ENCODE peak calls at places on chromosomes 2 and 18, in four cellular contexts. P, D, W and S are unnamed samples.

GRCh38 chr2:217916504-217917254 is 86.1 kb downstream of the TNS1 start:
- DNase-seq in P (no peak), W (no peak), D (no peak), S (no peak)

GRCh38 chr2:170260188-170260587 is 82.2 kb downstream of the MYO3B start:
- DNase-seq in D (no peak), W (no peak), P (no peak), S (no peak)

GRCh38 chr18:45954070-45954712 is 12.9 kb downstream of the EPG5 start:
- DNase-seq in D (no peak), P (no peak), W (no peak), S (no peak)

GRCh38 chr2:71545572-71546274 is 92.4 kb downstream of the DYSF start:
- DNase-seq in W (no peak), D (peak), P (peak), S (peak)

GRCh38 chr2:1799174-1799573 is 54.9 kb upstream of the PXDN start:
- DNase-seq in D (no peak), P (no peak), W (no peak), S (no peak)

GRCh38 chr2:233179848-233180368 is 71.6 kb upstream of the ATG16L1 start:
- DNase-seq in W (no peak), D (no peak), P (no peak), S (no peak)

GRCh38 chr2:67646714-67647333 is 249.7 kb downstream of the ETAA1 start:
- DNase-seq in D (no peak), W (no peak), P (no peak), S (no peak)

GRCh38 chr2:109487237-109487869 is 126.4 kb downstream of the SEPTIN10 start:
- DNase-seq in P (no peak), W (no peak), D (no peak), S (no peak)

GRCh38 chr2:42051168-42052125 is 3.6 kb downstream of the PKDCC start:
- DNase-seq in P (no peak), W (no peak), D (no peak), S (no peak)

GRCh38 chr18:48942086-48942485 is 8.7 kb downstream of the SMAD7 start:
- DNase-seq in D (no peak), P (no peak), W (no peak), S (no peak)

GRCh38 chr2:55811048-55811447 is 112.5 kb downstream of the EFEMP1 start:
- DNase-seq in D (no peak), P (no peak), W (no peak), S (no peak)

GRCh38 chr2:35081001-35081628 is 1274.5 kb upstream of the CRIM1 start:
- DNase-seq in P (no peak), W (no peak), D (no peak), S (no peak)

GRCh38 chr18:3192286-3192685 is 27.5 kb downstream of the MYOM1 start:
- DNase-seq in W (no peak), P (peak), D (no peak), S (no peak)

GRCh38 chr2:169300617-169301530 is 61.5 kb downstream of the LRP2 start:
- DNase-seq in W (no peak), D (no peak), P (no peak), S (no peak)

GRCh38 chr18:46622999-46623398 is 34.0 kb downstream of the LOXHD1 start:
- DNase-seq in D (no peak), W (no peak), P (peak), S (no peak)

GRCh38 chr2:7574385-7574784 is 657.2 kb downstream of the RNF144A start:
- DNase-seq in P (no peak), W (no peak), D (no peak), S (no peak)

GRCh38 chr2:1548910-1549673 is 135.8 kb downstream of the TPO start:
- DNase-seq in W (no peak), P (no peak), D (no peak), S (no peak)

GRCh38 chr18:47979611-47980200 is 49.2 kb upstream of the SMAD2 start:
- DNase-seq in D (no peak), W (no peak), P (no peak), S (no peak)

GRCh38 chr2:48754874-48755273 is 650 bp downstream of the LHCGR start:
- DNase-seq in P (no peak), W (no peak), D (no peak), S (no peak)

GRCh38 chr2:50952596-50952995 is 79.3 kb downstream of the NRXN1 start:
- DNase-seq in W (no peak), D (no peak), P (no peak), S (no peak)

GRCh38 chr18:35508030-35508429 is 10.3 kb upstream of the INO80C start:
- DNase-seq in D (no peak), P (no peak), W (no peak), S (no peak)

GRCh38 chr2:128300151-128300550 is 18.5 kb downstream of the HS6ST1 start:
- DNase-seq in D (no peak), W (no peak), P (no peak), S (no peak)

GRCh38 chr2:128300621-128301020 is 18.0 kb downstream of the HS6ST1 start:
- DNase-seq in D (no peak), W (no peak), P (no peak), S (no peak)

GRCh38 chr2:128302011-128302743 is 16.5 kb downstream of the HS6ST1 start:
- DNase-seq in P (no peak), D (no peak), W (no peak), S (no peak)

GRCh38 chr2:128301501-128301966 is 17.1 kb downstream of the HS6ST1 start:
- DNase-seq in D (no peak), P (no peak), W (no peak), S (no peak)

DNA sequence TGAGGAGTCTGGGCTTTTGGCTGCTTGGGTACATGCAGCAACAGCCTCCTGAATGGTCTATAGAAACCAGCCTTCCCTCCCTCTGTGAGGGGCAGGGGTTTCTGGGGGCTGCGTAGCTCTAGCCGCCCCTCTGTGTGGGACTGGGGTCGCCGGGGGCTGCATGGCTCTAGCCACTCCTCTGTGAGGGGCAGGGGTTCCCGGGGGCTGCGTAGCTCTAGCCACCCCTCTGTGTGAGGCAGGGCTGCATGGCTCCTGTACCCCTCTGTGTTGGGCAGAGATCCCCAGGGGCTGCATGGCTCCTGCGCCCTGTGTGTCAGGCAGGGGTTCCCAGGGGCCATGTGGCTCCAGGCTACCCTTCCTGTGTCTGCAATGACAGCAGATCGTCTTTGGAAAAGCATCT is 17.6 kb downstream of the HS6ST1 start:
- DNase-seq in P (no peak), W (no peak), D (no peak), S (no peak)
- H3K27ac ChIP-seq in P (peak), W (no peak), D (no peak), S (no peak)

GRCh38 chr2:241608881-241609280 is 28.1 kb downstream of the THAP4 start:
- DNase-seq in D (no peak), P (no peak), W (no peak), S (no peak)

GRCh38 chr2:241607162-241607885 is 29.6 kb downstream of the THAP4 start:
- DNase-seq in D (no peak), W (no peak), P (no peak), S (no peak)

GRCh38 chr2:241611062-241611461 is 25.9 kb downstream of the THAP4 start:
- DNase-seq in P (no peak), D (no peak), W (no peak), S (no peak)

GRCh38 chr2:241612156-241613017 is 24.6 kb downstream of the THAP4 start:
- DNase-seq in D (no peak), P (no peak), W (no peak), S (no peak)

GRCh38 chr2:241609859-241610793 is 26.8 kb downstream of the THAP4 start:
- DNase-seq in D (peak), P (no peak), W (peak), S (peak)
- TF ChIP-seq CTCF in D (peak), P (no peak), W (peak), S (peak)

GRCh38 chr2:154189963-154190362 is 318.2 kb downstream of the GALNT13 start:
- DNase-seq in P (peak), D (no peak), W (no peak), S (no peak)

GRCh38 chr2:154193246-154193645 is 321.5 kb downstream of the GALNT13 start:
- DNase-seq in W (no peak), P (no peak), D (no peak), S (no peak)

GRCh38 chr2:154195644-154196221 is 324.0 kb downstream of the GALNT13 start:
- DNase-seq in W (no peak), P (no peak), D (no peak), S (no peak)

DNA sequence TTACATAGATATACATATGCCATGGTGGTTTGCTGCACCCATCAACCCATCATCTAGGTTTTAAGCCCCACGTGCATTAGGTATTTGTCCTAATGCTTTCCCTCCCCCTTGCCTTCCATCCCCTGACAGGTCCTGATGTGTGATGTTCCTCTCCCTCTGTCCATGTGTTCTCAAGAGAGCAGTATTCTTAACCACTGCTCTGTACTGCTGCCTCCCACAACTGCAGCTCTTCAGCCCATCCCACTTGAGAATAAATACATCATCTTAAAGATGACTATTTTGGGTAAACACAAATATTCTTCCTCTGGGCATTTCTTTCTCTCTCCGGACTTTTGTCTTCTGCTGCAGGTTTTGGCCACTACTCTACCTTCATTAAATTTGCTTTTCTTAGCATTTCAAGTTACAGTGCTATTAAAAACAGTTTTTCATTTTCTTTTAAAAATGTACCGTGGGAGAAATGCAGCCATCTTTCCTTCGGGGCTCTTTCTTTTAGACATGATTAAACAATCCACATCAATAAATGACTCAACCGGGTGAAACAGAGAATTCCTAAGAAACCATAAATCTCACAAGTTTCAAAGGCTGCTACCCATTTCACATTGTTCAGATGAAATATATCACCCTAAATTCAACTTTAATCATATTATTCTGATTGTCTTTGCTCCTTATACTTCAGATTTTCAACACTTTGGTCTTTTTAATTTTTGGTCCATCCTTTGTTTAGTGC is 323.4 kb downstream of the GALNT13 start:
- DNase-seq in W (no peak), P (no peak), D (no peak), S (no peak)
- H3K27ac ChIP-seq in W (no peak), P (no peak), D (no peak), S (no peak)

GRCh38 chr18:60182223-60182622 is 190.4 kb downstream of the MC4R start:
- DNase-seq in D (no peak), W (no peak), P (peak), S (no peak)
- TF ChIP-seq CTCF in D (no peak), W (no peak), P (no peak), S (no peak)